ENCODE peak calls at places on chromosomes 6 and 20, in five cellular contexts. T is EL, M is fibroblast of pulmonary artery, K is AG09319, F is upper lobe of right lung. O is an unnamed sample.

GRCh38 chr6:81838724-81839425 is 86.4 kb upstream of the TENT5A start:
- DNase-seq in T (no peak), M (no peak), K (no peak), F (no peak), O (no peak)

GRCh38 chr20:61562897-61563504 is 310.9 kb downstream of the CDH4 start:
- DNase-seq in T (no peak), M (no peak), K (no peak), F (no peak), O (no peak)

GRCh38 chr6:5712349-5713215 is 294.1 kb downstream of the NRN1 start:
- DNase-seq in T (no peak), M (no peak), K (no peak), F (no peak), O (no peak)

GRCh38 chr6:90175627-90176538 is 120.8 kb downstream of the BACH2 start:
- DNase-seq in T (no peak), M (no peak), K (no peak), F (no peak), O (peak; percentile 80)

GRCh38 chr6:149273318-149273717 is 44.2 kb upstream of the TAB2 start:
- DNase-seq in T (no peak), M (no peak), K (no peak), F (peak; percentile 73), O (peak; percentile 34)

GRCh38 chr20:57179265-57179664 is 87.2 kb downstream of the BMP7 start:
- DNase-seq in T (no peak), M (no peak), K (no peak), F (no peak), O (no peak)

GRCh38 chr6:113824863-113825262 is 32.3 kb upstream of the MARCKS start:
- DNase-seq in T (no peak), M (no peak), K (no peak), F (no peak), O (no peak)

GRCh38 chr6:35078896-35079295 is 62.2 kb downstream of the TCP11 start:
- DNase-seq in T (no peak), M (no peak), K (no peak), F (peak; percentile 57), O (no peak)

GRCh38 chr6:82331031-82331773 is 32.4 kb upstream of the TPBG start:
- DNase-seq in T (peak; percentile 85), M (peak; percentile 29), K (peak; percentile 22), F (no peak), O (no peak)

GRCh38 chr6:131740161-131740560 is 29.3 kb upstream of the CTAGE9 start:
- DNase-seq in T (peak; percentile 84), M (no peak), K (no peak), F (no peak), O (no peak)

GRCh38 chr6:131954775-131955107 is 3.6 kb upstream of the CCN2 start:
- DNase-seq in T (peak; percentile 95), M (peak; percentile 100), K (no peak), F (no peak), O (no peak)

GRCh38 chr6:15914553-15914952 is 214.3 kb upstream of the MYLIP start:
- DNase-seq in T (no peak), M (no peak), K (no peak), F (no peak), O (peak; percentile 56)

GRCh38 chr6:41275489-41275888 is 11.0 kb downstream of the TREM1 start:
- DNase-seq in T (no peak), M (no peak), K (no peak), F (no peak), O (no peak)

GRCh38 chr6:151154418-151154817 is 85.3 kb upstream of the AKAP12 start:
- DNase-seq in T (no peak), M (peak; percentile 47), K (no peak), F (no peak), O (no peak)

GRCh38 chr20:23153696-23154341 is 67.7 kb upstream of the CD93 start:
- DNase-seq in T (no peak), M (no peak), K (no peak), F (no peak), O (no peak)

GRCh38 chr6:69758214-69758613 is 38.6 kb downstream of the LMBRD1 start:
- DNase-seq in T (no peak), M (no peak), K (no peak), F (no peak), O (no peak)

GRCh38 chr20:48682529-48683385 is 145.0 kb downstream of the PREX1 start:
- DNase-seq in T (peak; percentile 93), M (peak; percentile 98), K (peak; percentile 97), F (peak; percentile 92), O (no peak)

GRCh38 chr6:53921639-53922038 is 126.8 kb downstream of the LRRC1 start:
- DNase-seq in T (no peak), M (no peak), K (no peak), F (no peak), O (no peak)

GRCh38 chr6:166618251-166618650 is 8.8 kb downstream of the RPS6KA2 start:
- DNase-seq in T (no peak), M (no peak), K (no peak), F (no peak), O (no peak)

GRCh38 chr6:167952512-167952859 is 45.0 kb upstream of the KIF25 start:
- DNase-seq in T (no peak), M (no peak), K (no peak), F (no peak), O (no peak)

GRCh38 chr20:62224113-62224855 is 4.2 kb upstream of the HRH3 start:
- DNase-seq in T (no peak), M (no peak), K (no peak), F (no peak), O (no peak)

GRCh38 chr6:65113581-65113980 is 593.4 kb downstream of the EYS start:
- DNase-seq in T (no peak), M (peak; percentile 31), K (no peak), F (no peak), O (no peak)

GRCh38 chr20:51512645-51513044 is 29.9 kb downstream of the NFATC2 start:
- DNase-seq in T (no peak), M (no peak), K (no peak), F (no peak), O (peak; percentile 47)